ENCODE peak calls at places on chromosomes 3 and 15, in five cellular contexts. One of them, this sample, is unnamed.

GRCh38 chr3:65484964-65485363 is 553.8 kb downstream of the MAGI1 start:
- DNase-seq in SW 1271: no peak
- DNase-seq in omental fat pad: no peak
- DNase-seq in T47D: no peak
- DNase-seq in hippocampal formation: no peak
- DNase-seq in this sample: no peak

GRCh38 chr3:13542142-13542541 is 6.8 kb upstream of the FBLN2 start:
- DNase-seq in SW 1271: no peak
- DNase-seq in omental fat pad: no peak
- DNase-seq in T47D: no peak
- DNase-seq in hippocampal formation: no peak
- DNase-seq in this sample: no peak

GRCh38 chr3:123725652-123726400 is 141.0 kb upstream of the HACD2 start:
- DNase-seq in SW 1271: no peak
- DNase-seq in omental fat pad: no peak
- DNase-seq in T47D: no peak
- DNase-seq in hippocampal formation: no peak
- DNase-seq in this sample: no peak

GRCh38 chr3:114079761-114080160 is 23.2 kb downstream of the QTRT2 start:
- DNase-seq in SW 1271: no peak
- DNase-seq in omental fat pad: no peak
- DNase-seq in T47D: no peak
- DNase-seq in hippocampal formation: no peak
- DNase-seq in this sample: no peak

GRCh38 chr3:52805270-52806039 is 10.9 kb downstream of the ITIH3 start:
- DNase-seq in SW 1271: no peak
- DNase-seq in omental fat pad: no peak
- DNase-seq in T47D: no peak
- DNase-seq in hippocampal formation: no peak
- DNase-seq in this sample: no peak

GRCh38 chr3:107523361-107524213 is 825 bp downstream of the BBX start:
- DNase-seq in SW 1271: peak; percentile 59
- DNase-seq in omental fat pad: no peak
- DNase-seq in T47D: no peak
- DNase-seq in hippocampal formation: peak; percentile 56
- DNase-seq in this sample: peak; percentile 58

GRCh38 chr15:66078929-66079275 is 174.6 kb downstream of the MEGF11 start:
- DNase-seq in SW 1271: no peak
- DNase-seq in omental fat pad: no peak
- DNase-seq in T47D: no peak
- DNase-seq in hippocampal formation: no peak
- DNase-seq in this sample: no peak

GRCh38 chr3:22360977-22361376 is 610.0 kb upstream of the ZNF385D start:
- DNase-seq in SW 1271: no peak
- DNase-seq in omental fat pad: no peak
- DNase-seq in T47D: no peak
- DNase-seq in hippocampal formation: no peak
- DNase-seq in this sample: no peak

GRCh38 chr3:175029828-175030227 is 170.7 kb downstream of the NAALADL2 start:
- DNase-seq in SW 1271: no peak
- DNase-seq in omental fat pad: no peak
- DNase-seq in T47D: no peak
- DNase-seq in hippocampal formation: no peak
- DNase-seq in this sample: no peak

GRCh38 chr3:54596087-54596486 is 331.8 kb downstream of the LRTM1 start:
- DNase-seq in SW 1271: no peak
- DNase-seq in omental fat pad: no peak
- DNase-seq in T47D: no peak
- DNase-seq in hippocampal formation: no peak
- DNase-seq in this sample: no peak

GRCh38 chr15:71545923-71546322 is 264.4 kb upstream of the NR2E3 start:
- DNase-seq in SW 1271: no peak
- DNase-seq in omental fat pad: no peak
- DNase-seq in T47D: no peak
- DNase-seq in hippocampal formation: no peak
- DNase-seq in this sample: no peak

GRCh38 chr15:90046846-90047481 is 45.8 kb downstream of the ZNF710 start:
- DNase-seq in SW 1271: no peak
- DNase-seq in omental fat pad: no peak
- DNase-seq in T47D: peak; percentile 77
- DNase-seq in hippocampal formation: no peak
- DNase-seq in this sample: peak; percentile 58

GRCh38 chr15:39269821-39270220 is 311.1 kb upstream of the THBS1 start:
- DNase-seq in SW 1271: no peak
- DNase-seq in omental fat pad: no peak
- DNase-seq in T47D: no peak
- DNase-seq in hippocampal formation: no peak
- DNase-seq in this sample: no peak

GRCh38 chr3:9231488-9231887 is 18.0 kb downstream of the SRGAP3 start:
- DNase-seq in SW 1271: no peak
- DNase-seq in omental fat pad: no peak
- DNase-seq in T47D: no peak
- DNase-seq in hippocampal formation: peak; percentile 72
- DNase-seq in this sample: no peak

GRCh38 chr15:80787238-80787805 is 8.2 kb downstream of the CEMIP start:
- DNase-seq in SW 1271: no peak
- DNase-seq in omental fat pad: no peak
- DNase-seq in T47D: no peak
- DNase-seq in hippocampal formation: no peak
- DNase-seq in this sample: no peak

GRCh38 chr3:178270838-178271237 is 265.4 kb upstream of the KCNMB2 start:
- DNase-seq in SW 1271: no peak
- DNase-seq in omental fat pad: no peak
- DNase-seq in T47D: no peak
- DNase-seq in hippocampal formation: no peak
- DNase-seq in this sample: no peak

GRCh38 chr3:149473314-149473990 is 1.0 kb upstream of the TM4SF4 start:
- DNase-seq in SW 1271: peak; percentile 33
- DNase-seq in omental fat pad: peak; percentile 38
- DNase-seq in T47D: no peak
- DNase-seq in hippocampal formation: no peak
- DNase-seq in this sample: no peak

GRCh38 chr3:29140706-29141105 is 140.2 kb upstream of the RBMS3 start:
- DNase-seq in SW 1271: no peak
- DNase-seq in omental fat pad: no peak
- DNase-seq in T47D: no peak
- DNase-seq in hippocampal formation: peak; percentile 12
- DNase-seq in this sample: no peak

GRCh38 chr3:76122007-76122406 is 336.7 kb upstream of the ZNF717 start:
- DNase-seq in SW 1271: no peak
- DNase-seq in omental fat pad: no peak
- DNase-seq in T47D: no peak
- DNase-seq in hippocampal formation: no peak
- DNase-seq in this sample: no peak

GRCh38 chr3:98901032-98901464 is 447 bp downstream of the DCBLD2 start:
- DNase-seq in SW 1271: peak; percentile 48
- DNase-seq in omental fat pad: no peak
- DNase-seq in T47D: peak; percentile 23
- DNase-seq in hippocampal formation: peak; percentile 45
- DNase-seq in this sample: peak; percentile 29

GRCh38 chr3:98956008-98956407 is 54.5 kb upstream of the DCBLD2 start:
- DNase-seq in SW 1271: no peak
- DNase-seq in omental fat pad: no peak
- DNase-seq in T47D: no peak
- DNase-seq in hippocampal formation: no peak
- DNase-seq in this sample: no peak

GRCh38 chr3:107598926-107599754 is 76.4 kb downstream of the BBX start:
- DNase-seq in SW 1271: no peak
- DNase-seq in omental fat pad: no peak
- DNase-seq in T47D: no peak
- DNase-seq in hippocampal formation: peak; percentile 73
- DNase-seq in this sample: peak; percentile 23

GRCh38 chr3:79930196-79930595 is 162.4 kb upstream of the ROBO1 start:
- DNase-seq in SW 1271: no peak
- DNase-seq in omental fat pad: no peak
- DNase-seq in T47D: no peak
- DNase-seq in hippocampal formation: no peak
- DNase-seq in this sample: no peak

GRCh38 chr3:132071043-132071442 is 36.2 kb upstream of the CPNE4 start:
- DNase-seq in SW 1271: no peak
- DNase-seq in omental fat pad: no peak
- DNase-seq in T47D: no peak
- DNase-seq in hippocampal formation: no peak
- DNase-seq in this sample: no peak

GRCh38 chr3:83195243-83195642 is 1433.8 kb upstream of the GBE1 start:
- DNase-seq in SW 1271: no peak
- DNase-seq in omental fat pad: no peak
- DNase-seq in T47D: no peak
- DNase-seq in hippocampal formation: no peak
- DNase-seq in this sample: no peak

GRCh38 chr3:172332256-172333041 is 115.8 kb downstream of the GHSR start:
- DNase-seq in SW 1271: peak; percentile 67
- DNase-seq in omental fat pad: no peak
- DNase-seq in T47D: peak; percentile 70
- DNase-seq in hippocampal formation: peak; percentile 26
- DNase-seq in this sample: peak; percentile 59

GRCh38 chr3:24348348-24348747 is 146.3 kb downstream of the THRB start:
- DNase-seq in SW 1271: no peak
- DNase-seq in omental fat pad: no peak
- DNase-seq in T47D: no peak
- DNase-seq in hippocampal formation: no peak
- DNase-seq in this sample: no peak

GRCh38 chr3:112333386-112334334 is 704 bp downstream of the CD200 start:
- DNase-seq in SW 1271: no peak
- DNase-seq in omental fat pad: no peak
- DNase-seq in T47D: no peak
- DNase-seq in hippocampal formation: peak; percentile 62
- DNase-seq in this sample: peak; percentile 17

GRCh38 chr15:69158843-69159240 is 1.6 kb upstream of the GLCE start:
- DNase-seq in SW 1271: no peak
- DNase-seq in omental fat pad: no peak
- DNase-seq in T47D: no peak
- DNase-seq in hippocampal formation: no peak
- DNase-seq in this sample: no peak

GRCh38 chr3:186775999-186776398 is 7.4 kb upstream of the EIF4A2 start:
- DNase-seq in SW 1271: no peak
- DNase-seq in omental fat pad: no peak
- DNase-seq in T47D: no peak
- DNase-seq in hippocampal formation: no peak
- DNase-seq in this sample: no peak

GRCh38 chr3:151924753-151925152 is 51.3 kb downstream of the SUCNR1 start:
- DNase-seq in SW 1271: no peak
- DNase-seq in omental fat pad: no peak
- DNase-seq in T47D: no peak
- DNase-seq in hippocampal formation: no peak
- DNase-seq in this sample: no peak

This sample was measured in GM13977.